ENCODE peak calls at places on chromosomes 16 and 17, in nine cellular contexts. X, E, G, D, Q, Y, U, A and V are unnamed samples.

GRCh38 chr16:82792704-82793103 is 165.9 kb downstream of the CDH13 start:
- DNase-seq in X (no peak), E (no peak), G (no peak), D (no peak), Q (no peak), Y (no peak), U (no peak), A (no peak), V (no peak)

GRCh38 chr17:75361344-75361743 is 44.1 kb downstream of the GRB2 start:
- DNase-seq in X (no peak), E (no peak), G (no peak), D (no peak), Q (no peak), Y (no peak), U (no peak), A (no peak), V (no peak)

GRCh38 chr17:58316260-58316960 is 12.2 kb downstream of the TSPOAP1 start:
- DNase-seq in X (no peak), E (no peak), G (peak), D (no peak), Q (no peak), Y (no peak), U (no peak), A (no peak), V (no peak)

GRCh38 chr16:80034948-80035700 is 434.6 kb upstream of the MAF start:
- DNase-seq in X (no peak), E (no peak), G (no peak), D (no peak), Q (no peak), Y (no peak), U (no peak), A (no peak), V (no peak)

GRCh38 chr16:21611178-21611545 is 11.8 kb downstream of the METTL9 start:
- DNase-seq in X (no peak), E (no peak), G (no peak), D (no peak), Q (no peak), Y (no peak), U (no peak), A (no peak), V (no peak)

GRCh38 chr16:49592507-49593422 is 219.2 kb downstream of the C16orf78 start:
- DNase-seq in X (no peak), E (no peak), G (no peak), D (no peak), Q (peak), Y (no peak), U (no peak), A (peak), V (peak)

GRCh38 chr16:89308391-89309333 is 91.2 kb downstream of the ZNF778 start:
- DNase-seq in X (no peak), E (no peak), G (no peak), D (no peak), Q (no peak), Y (no peak), U (no peak), A (no peak), V (no peak)

GRCh38 chr16:30706046-30706445 is 7.1 kb downstream of the SRCAP start:
- DNase-seq in X (no peak), E (no peak), G (no peak), D (no peak), Q (no peak), Y (no peak), U (no peak), A (no peak), V (no peak)

GRCh38 chr17:74243013-74243755 is 29.8 kb downstream of the TTYH2 start:
- DNase-seq in X (no peak), E (no peak), G (no peak), D (no peak), Q (no peak), Y (no peak), U (no peak), A (no peak), V (no peak)

GRCh38 chr17:42521036-42521435 is 15.0 kb upstream of the NAGLU start:
- DNase-seq in X (no peak), E (no peak), G (no peak), D (no peak), Q (no peak), Y (no peak), U (no peak), A (peak), V (no peak)

GRCh38 chr17:17741346-17742023 is 60.2 kb downstream of the RAI1 start:
- DNase-seq in X (peak), E (peak), G (no peak), D (no peak), Q (no peak), Y (no peak), U (no peak), A (peak), V (no peak)

GRCh38 chr16:681746-682427 is 1.7 kb downstream of the STUB1 start:
- DNase-seq in X (no peak), E (no peak), G (no peak), D (no peak), Q (no peak), Y (no peak), U (no peak), A (no peak), V (no peak)

GRCh38 chr16:3748307-3748706 is 31.0 kb upstream of the TRAP1 start:
- DNase-seq in X (no peak), E (no peak), G (no peak), D (no peak), Q (no peak), Y (no peak), U (no peak), A (peak), V (no peak)

GRCh38 chr17:1710807-1711553 is 803 bp upstream of the TLCD2 start:
- DNase-seq in X (no peak), E (no peak), G (no peak), D (no peak), Q (no peak), Y (no peak), U (no peak), A (peak), V (no peak)

GRCh38 chr16:88804552-88805339 is 1.2 kb downstream of the CDT1 start:
- DNase-seq in X (no peak), E (no peak), G (no peak), D (no peak), Q (no peak), Y (no peak), U (peak), A (no peak), V (no peak)